ENCODE peak calls at places on chromosomes 4 and X, in seven cellular contexts. One of them, this sample, is unnamed.

GRCh38 chr4:152696764-152697250 is 17.0 kb upstream of the TMEM154 start:
- DNase-seq in Calu3: peak; percentile 67
- DNase-seq in thyroid gland: no peak
- DNase-seq in keratinocyte: peak; percentile 73
- DNase-seq in A549: no peak
- DNase-seq in IMR-90: peak; percentile 65
- DNase-seq in GM12865: peak; percentile 94
- DNase-seq in this sample: no peak

GRCh38 chr4:123856689-123857545 is 460.3 kb downstream of the SPRY1 start:
- DNase-seq in A549: peak; percentile 10
- DNase-seq in thyroid gland: no peak
- DNase-seq in keratinocyte: no peak
- DNase-seq in GM12865: no peak
- DNase-seq in IMR-90: peak; percentile 62
- DNase-seq in Calu3: no peak
- DNase-seq in this sample: peak; percentile 72

GRCh38 chr4:7752649-7753048 is 187.0 kb downstream of the AFAP1 start:
- DNase-seq in IMR-90: peak; percentile 28
- DNase-seq in GM12865: no peak
- DNase-seq in A549: no peak
- DNase-seq in Calu3: no peak
- DNase-seq in keratinocyte: no peak
- DNase-seq in thyroid gland: no peak
- DNase-seq in this sample: no peak

GRCh38 chr4:169110633-169111032 is 100.6 kb upstream of the CBR4 start:
- DNase-seq in Calu3: no peak
- DNase-seq in thyroid gland: no peak
- DNase-seq in A549: no peak
- DNase-seq in keratinocyte: no peak
- DNase-seq in IMR-90: no peak
- DNase-seq in GM12865: no peak
- DNase-seq in this sample: no peak

GRCh38 chr4:98510757-98511517 is 147.5 kb downstream of the TSPAN5 start:
- DNase-seq in A549: no peak
- DNase-seq in thyroid gland: no peak
- DNase-seq in GM12865: no peak
- DNase-seq in Calu3: no peak
- DNase-seq in IMR-90: peak; percentile 88
- DNase-seq in keratinocyte: no peak
- DNase-seq in this sample: no peak

GRCh38 chrX:57286507-57287251 is at the start of gene FAAH2:
- DNase-seq in A549: peak; percentile 30
- DNase-seq in IMR-90: no peak
- DNase-seq in GM12865: peak; percentile 40
- DNase-seq in thyroid gland: peak; percentile 75
- DNase-seq in Calu3: peak; percentile 84
- DNase-seq in keratinocyte: peak; percentile 44
- DNase-seq in this sample: no peak

GRCh38 chrX:14496674-14497073 is 32.7 kb upstream of the GLRA2 start:
- DNase-seq in thyroid gland: no peak
- DNase-seq in IMR-90: no peak
- DNase-seq in Calu3: no peak
- DNase-seq in A549: no peak
- DNase-seq in keratinocyte: no peak
- DNase-seq in GM12865: peak; percentile 5
- DNase-seq in this sample: no peak

GRCh38 chrX:143837010-143837409 is 46.9 kb upstream of the UBE2NL start:
- DNase-seq in keratinocyte: no peak
- DNase-seq in Calu3: no peak
- DNase-seq in GM12865: no peak
- DNase-seq in A549: no peak
- DNase-seq in IMR-90: no peak
- DNase-seq in thyroid gland: no peak
- DNase-seq in this sample: no peak

GRCh38 chr4:48275247-48275646 is 5.6 kb upstream of the TEC start:
- DNase-seq in Calu3: peak; percentile 5
- DNase-seq in keratinocyte: no peak
- DNase-seq in thyroid gland: no peak
- DNase-seq in A549: peak; percentile 53
- DNase-seq in IMR-90: peak; percentile 35
- DNase-seq in GM12865: peak; percentile 73
- DNase-seq in this sample: no peak

GRCh38 chr4:140744421-140744820 is 11.8 kb downstream of the TBC1D9 start:
- DNase-seq in A549: no peak
- DNase-seq in keratinocyte: no peak
- DNase-seq in IMR-90: no peak
- DNase-seq in GM12865: no peak
- DNase-seq in Calu3: no peak
- DNase-seq in thyroid gland: no peak
- DNase-seq in this sample: no peak

GRCh38 chrX:129846686-129847085 is 3.0 kb upstream of the ZDHHC9 start:
- DNase-seq in GM12865: no peak
- DNase-seq in keratinocyte: no peak
- DNase-seq in A549: no peak
- DNase-seq in IMR-90: no peak
- DNase-seq in Calu3: no peak
- DNase-seq in thyroid gland: no peak
- DNase-seq in this sample: no peak

GRCh38 chr4:17284323-17285175 is 227.3 kb downstream of the QDPR start:
- DNase-seq in IMR-90: no peak
- DNase-seq in GM12865: no peak
- DNase-seq in thyroid gland: no peak
- DNase-seq in keratinocyte: no peak
- DNase-seq in A549: no peak
- DNase-seq in Calu3: no peak
- DNase-seq in this sample: no peak

GRCh38 chr4:10697071-10697470 is 12.5 kb upstream of the CLNK start:
- DNase-seq in Calu3: no peak
- DNase-seq in GM12865: no peak
- DNase-seq in A549: no peak
- DNase-seq in thyroid gland: no peak
- DNase-seq in keratinocyte: no peak
- DNase-seq in IMR-90: no peak
- DNase-seq in this sample: no peak

GRCh38 chr4:37763831-37764230 is 62.7 kb upstream of the PGM2 start:
- DNase-seq in Calu3: no peak
- DNase-seq in GM12865: no peak
- DNase-seq in IMR-90: no peak
- DNase-seq in thyroid gland: no peak
- DNase-seq in A549: no peak
- DNase-seq in keratinocyte: no peak
- DNase-seq in this sample: no peak

GRCh38 chr4:74671074-74671698 is 123.1 kb downstream of the BTC start:
- DNase-seq in IMR-90: peak; percentile 64
- DNase-seq in thyroid gland: no peak
- DNase-seq in Calu3: peak; percentile 73
- DNase-seq in keratinocyte: no peak
- DNase-seq in GM12865: peak; percentile 29
- DNase-seq in A549: peak; percentile 84
- DNase-seq in this sample: peak; percentile 41

GRCh38 chr4:8515316-8516060 is 64.7 kb upstream of the GPR78 start:
- DNase-seq in GM12865: no peak
- DNase-seq in keratinocyte: no peak
- DNase-seq in A549: no peak
- DNase-seq in Calu3: no peak
- DNase-seq in thyroid gland: no peak
- DNase-seq in IMR-90: peak; percentile 66
- DNase-seq in this sample: no peak

GRCh38 chr4:125049711-125050110 is 265.0 kb upstream of the FAT4 start:
- DNase-seq in Calu3: no peak
- DNase-seq in keratinocyte: no peak
- DNase-seq in thyroid gland: no peak
- DNase-seq in A549: no peak
- DNase-seq in IMR-90: peak; percentile 58
- DNase-seq in GM12865: no peak
- DNase-seq in this sample: no peak

GRCh38 chr4:6308890-6309643 is 39.4 kb downstream of the WFS1 start:
- DNase-seq in A549: peak; percentile 29
- DNase-seq in GM12865: no peak
- DNase-seq in keratinocyte: no peak
- DNase-seq in IMR-90: no peak
- DNase-seq in thyroid gland: peak; percentile 56
- DNase-seq in Calu3: peak; percentile 40
- DNase-seq in this sample: no peak

DNA sequence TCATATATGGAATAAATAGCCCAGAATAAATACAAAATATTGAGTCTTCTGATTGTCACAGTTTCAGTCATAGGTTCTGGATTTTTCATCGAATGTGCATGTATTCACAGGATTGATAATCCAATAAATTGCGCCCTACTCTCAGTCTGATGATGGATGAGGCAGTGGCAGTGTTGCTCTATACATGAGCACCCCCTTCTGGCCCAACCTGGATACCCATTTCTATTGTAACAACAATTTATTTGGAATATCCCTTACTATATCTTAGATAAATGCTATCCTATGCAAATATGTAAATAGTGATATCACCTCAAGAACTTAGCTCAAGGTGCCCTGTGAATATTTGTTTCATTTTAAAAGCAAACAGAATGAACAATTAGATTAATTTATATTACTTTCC is 733.7 kb upstream of the PABPC4L start:
- DNase-seq in thyroid gland: no peak
- DNase-seq in IMR-90: no peak
- DNase-seq in A549: peak; percentile 13
- DNase-seq in GM12865: peak; percentile 3
- DNase-seq in Calu3: peak; percentile 42
- DNase-seq in keratinocyte: no peak
- DNase-seq in this sample: no peak
- TF ChIP-seq CTCF in thyroid gland: peak; percentile 9
- TF ChIP-seq CTCF in IMR-90: peak; percentile 11
- TF ChIP-seq CTCF in A549: peak; percentile 36
- TF ChIP-seq CTCF in GM12865: peak; percentile 7
- TF ChIP-seq CTCF in Calu3: no peak
- TF ChIP-seq CTCF in keratinocyte: no peak
- TF ChIP-seq CTCF in this sample: peak; percentile 18

GRCh38 chr4:95833652-95834276 is 6.1 kb upstream of the PDHA2 start:
- DNase-seq in keratinocyte: no peak
- DNase-seq in thyroid gland: no peak
- DNase-seq in Calu3: no peak
- DNase-seq in A549: no peak
- DNase-seq in IMR-90: no peak
- DNase-seq in GM12865: no peak
- DNase-seq in this sample: no peak

GRCh38 chr4:95830647-95831046 is 9.2 kb upstream of the PDHA2 start:
- DNase-seq in keratinocyte: no peak
- DNase-seq in IMR-90: no peak
- DNase-seq in GM12865: no peak
- DNase-seq in Calu3: no peak
- DNase-seq in A549: no peak
- DNase-seq in thyroid gland: no peak
- DNase-seq in this sample: no peak

GRCh38 chr4:95838192-95838591 is 1.7 kb upstream of the PDHA2 start:
- DNase-seq in IMR-90: no peak
- DNase-seq in GM12865: no peak
- DNase-seq in A549: no peak
- DNase-seq in thyroid gland: no peak
- DNase-seq in Calu3: no peak
- DNase-seq in keratinocyte: no peak
- DNase-seq in this sample: no peak

GRCh38 chr4:95839891-95840290 is at the start of gene PDHA2:
- DNase-seq in keratinocyte: no peak
- DNase-seq in IMR-90: no peak
- DNase-seq in thyroid gland: no peak
- DNase-seq in A549: no peak
- DNase-seq in Calu3: no peak
- DNase-seq in GM12865: no peak
- DNase-seq in this sample: no peak

GRCh38 chr4:95835672-95836071 is 4.2 kb upstream of the PDHA2 start:
- DNase-seq in IMR-90: no peak
- DNase-seq in Calu3: no peak
- DNase-seq in A549: peak; percentile 15
- DNase-seq in thyroid gland: no peak
- DNase-seq in keratinocyte: no peak
- DNase-seq in GM12865: peak; percentile 4
- DNase-seq in this sample: no peak
- TF ChIP-seq CTCF in IMR-90: no peak
- TF ChIP-seq CTCF in Calu3: peak; percentile 31
- TF ChIP-seq CTCF in A549: no peak
- TF ChIP-seq CTCF in thyroid gland: no peak
- TF ChIP-seq CTCF in keratinocyte: no peak
- TF ChIP-seq CTCF in GM12865: peak; percentile 11
- TF ChIP-seq CTCF in this sample: no peak

GRCh38 chr4:113908829-113909228 is 70.6 kb downstream of the ARSJ start:
- DNase-seq in GM12865: peak; percentile 18
- DNase-seq in keratinocyte: no peak
- DNase-seq in Calu3: no peak
- DNase-seq in IMR-90: no peak
- DNase-seq in thyroid gland: no peak
- DNase-seq in A549: no peak
- DNase-seq in this sample: no peak
- TF ChIP-seq CTCF in GM12865: peak; percentile 11
- TF ChIP-seq CTCF in keratinocyte: no peak
- TF ChIP-seq CTCF in Calu3: no peak
- TF ChIP-seq CTCF in IMR-90: no peak
- TF ChIP-seq CTCF in thyroid gland: no peak
- TF ChIP-seq CTCF in A549: no peak
- TF ChIP-seq CTCF in this sample: no peak

GRCh38 chrX:42290608-42291007 is 367.3 kb upstream of the CASK start:
- DNase-seq in GM12865: peak; percentile 9
- DNase-seq in keratinocyte: no peak
- DNase-seq in IMR-90: peak; percentile 0
- DNase-seq in Calu3: no peak
- DNase-seq in A549: peak; percentile 21
- DNase-seq in thyroid gland: no peak
- DNase-seq in this sample: no peak
- TF ChIP-seq CTCF in GM12865: peak; percentile 19
- TF ChIP-seq CTCF in keratinocyte: peak; percentile 18
- TF ChIP-seq CTCF in IMR-90: no peak
- TF ChIP-seq CTCF in Calu3: no peak
- TF ChIP-seq CTCF in A549: no peak
- TF ChIP-seq CTCF in thyroid gland: no peak
- TF ChIP-seq CTCF in this sample: no peak

DNA sequence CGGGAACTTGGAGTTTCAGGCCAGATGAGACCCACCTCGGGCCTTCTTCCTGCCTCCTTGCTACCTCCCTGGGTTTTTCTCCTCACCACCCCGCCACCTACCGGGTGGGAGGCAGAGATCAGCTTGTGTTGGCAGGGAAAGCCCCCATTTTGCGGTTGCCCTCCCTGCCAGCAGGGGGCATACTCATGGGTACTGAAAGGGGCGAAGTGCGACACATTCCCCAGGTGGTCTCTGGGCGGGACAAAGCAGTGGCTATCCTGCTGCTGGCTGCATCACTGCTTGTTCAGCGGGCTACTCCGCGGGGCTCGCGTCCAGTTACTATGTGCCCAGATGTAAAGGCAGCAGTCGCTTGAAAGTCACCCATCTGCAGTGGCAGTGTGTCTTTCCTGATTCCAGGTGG is 330.3 kb downstream of the PDHA2 start:
- DNase-seq in thyroid gland: no peak
- DNase-seq in GM12865: peak; percentile 1
- DNase-seq in A549: peak; percentile 3
- DNase-seq in Calu3: no peak
- DNase-seq in keratinocyte: no peak
- DNase-seq in IMR-90: no peak
- DNase-seq in this sample: no peak
- TF ChIP-seq CTCF in thyroid gland: no peak
- TF ChIP-seq CTCF in GM12865: peak; percentile 26
- TF ChIP-seq CTCF in A549: no peak
- TF ChIP-seq CTCF in Calu3: no peak
- TF ChIP-seq CTCF in keratinocyte: no peak
- TF ChIP-seq CTCF in IMR-90: no peak
- TF ChIP-seq CTCF in this sample: no peak

GRCh38 chrX:86133761-86134160 is 14.5 kb upstream of the DACH2 start:
- DNase-seq in thyroid gland: no peak
- DNase-seq in A549: peak; percentile 17
- DNase-seq in Calu3: no peak
- DNase-seq in keratinocyte: no peak
- DNase-seq in IMR-90: peak; percentile 34
- DNase-seq in GM12865: peak; percentile 10
- DNase-seq in this sample: no peak
- TF ChIP-seq CTCF in thyroid gland: no peak
- TF ChIP-seq CTCF in A549: peak; percentile 50
- TF ChIP-seq CTCF in Calu3: no peak
- TF ChIP-seq CTCF in keratinocyte: peak; percentile 46
- TF ChIP-seq CTCF in IMR-90: peak; percentile 64
- TF ChIP-seq CTCF in GM12865: peak; percentile 26
- TF ChIP-seq CTCF in this sample: peak; percentile 32

This sample was measured in adrenal gland.